ENCODE peak calls at places on chromosomes 16 and 17, in seven cellular contexts. L, P, C, O, J, W and X are unnamed samples.

GRCh38 chr17:82151106-82151957 is 53.3 kb upstream of the FASN start:
- DNase-seq in J (no peak), C (no peak), O (no peak), P (peak; percentile 29), L (no peak), W (no peak), X (no peak)

GRCh38 chr16:2090819-2091721 is 43.3 kb downstream of the TSC2 start:
- DNase-seq in W (peak; percentile 96), O (peak; percentile 88), J (no peak), C (peak; percentile 86), P (peak; percentile 75), L (peak; percentile 55), X (peak; percentile 93)

GRCh38 chr17:33028778-33029177 is 37.1 kb downstream of the SPACA3 start:
- DNase-seq in L (no peak), P (no peak), C (no peak), O (no peak), W (no peak), J (no peak), X (no peak)

GRCh38 chr16:17305694-17306093 is 165.1 kb downstream of the XYLT1 start:
- DNase-seq in C (no peak), W (no peak), O (no peak), P (no peak), J (no peak), L (no peak), X (no peak)

GRCh38 chr17:46834846-46835245 is 16.4 kb upstream of the WNT3 start:
- DNase-seq in J (no peak), C (no peak), P (no peak), O (no peak), W (no peak), L (no peak), X (no peak)

GRCh38 chr17:65265276-65265675 is 128.1 kb downstream of the RGS9 start:
- DNase-seq in W (no peak), O (no peak), J (no peak), L (no peak), C (no peak), P (no peak), X (no peak)

GRCh38 chr17:43444223-43445008 is 39.4 kb upstream of the DHX8 start:
- DNase-seq in P (no peak), L (no peak), J (no peak), C (peak; percentile 75), W (no peak), O (no peak), X (peak; percentile 31)

GRCh38 chr17:4710693-4711634 is 532 bp downstream of the ARRB2 start:
- DNase-seq in W (no peak), L (no peak), O (no peak), J (no peak), P (peak; percentile 72), C (no peak), X (peak; percentile 41)

GRCh38 chr16:2470603-2471015 is 488 bp upstream of the NTN3 start:
- DNase-seq in J (no peak), P (no peak), L (no peak), O (peak; percentile 42), W (no peak), C (peak; percentile 40), X (no peak)

GRCh38 chr17:8537734-8538133 is 92.8 kb downstream of the MYH10 start:
- DNase-seq in O (no peak), L (no peak), P (no peak), W (no peak), C (no peak), J (no peak), X (no peak)

GRCh38 chr17:1764274-1764673 is 2.4 kb downstream of the SERPINF1 start:
- DNase-seq in L (peak; percentile 97), C (peak; percentile 78), P (no peak), J (peak; percentile 71), O (no peak), W (no peak), X (peak; percentile 39)
- H3K4me3 ChIP-seq in L (no peak overlapping the region), C (peak overlapping the region; percentile 74), P (no peak overlapping the region), J (no peak overlapping the region), O (no peak overlapping the region), W (no peak overlapping the region), X (no peak overlapping the region)

DNA sequence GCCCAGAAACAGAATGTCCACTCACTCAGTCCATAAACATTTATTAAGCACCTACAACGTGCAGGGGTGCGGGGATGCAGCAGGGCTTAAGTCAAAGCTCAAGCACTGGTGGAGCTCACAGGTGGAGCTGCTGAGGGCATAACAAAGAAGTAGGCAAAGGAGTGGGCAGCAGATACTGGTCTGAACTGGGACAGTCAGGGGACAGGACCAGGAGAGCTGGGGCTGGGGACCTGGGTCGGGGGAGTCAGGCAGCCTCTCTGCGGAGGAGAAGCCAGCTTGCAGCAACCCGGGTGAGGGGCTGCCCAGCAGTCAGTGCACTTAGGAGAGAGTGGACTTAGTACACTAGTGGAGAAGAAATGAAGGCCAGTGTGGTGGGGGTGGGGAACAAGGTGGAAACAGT is 10.0 kb upstream of the TNFRSF13B start:
- DNase-seq in C (no peak), O (no peak), J (no peak), P (no peak), W (no peak), L (no peak), X (no peak)
- H3K4me1 ChIP-seq in C (no peaks in the 10 kb centered on the region), O (no peaks in the 10 kb centered on the region), J (no peaks in the 10 kb centered on the region), P (no peaks in the 10 kb centered on the region), W (peaks cover 4% of the 10 kb centered on the region), L (no peaks in the 10 kb centered on the region), X (no peaks in the 10 kb centered on the region)

GRCh38 chr16:5639531-5639930 is 541.9 kb upstream of the EEF2KMT start:
- DNase-seq in C (no peak), J (no peak), L (no peak), P (no peak), W (no peak), O (no peak), X (no peak)

GRCh38 chr16:5634781-5635180 is 537.2 kb upstream of the EEF2KMT start:
- DNase-seq in O (no peak), J (no peak), P (no peak), C (no peak), W (no peak), L (no peak), X (no peak)

DNA sequence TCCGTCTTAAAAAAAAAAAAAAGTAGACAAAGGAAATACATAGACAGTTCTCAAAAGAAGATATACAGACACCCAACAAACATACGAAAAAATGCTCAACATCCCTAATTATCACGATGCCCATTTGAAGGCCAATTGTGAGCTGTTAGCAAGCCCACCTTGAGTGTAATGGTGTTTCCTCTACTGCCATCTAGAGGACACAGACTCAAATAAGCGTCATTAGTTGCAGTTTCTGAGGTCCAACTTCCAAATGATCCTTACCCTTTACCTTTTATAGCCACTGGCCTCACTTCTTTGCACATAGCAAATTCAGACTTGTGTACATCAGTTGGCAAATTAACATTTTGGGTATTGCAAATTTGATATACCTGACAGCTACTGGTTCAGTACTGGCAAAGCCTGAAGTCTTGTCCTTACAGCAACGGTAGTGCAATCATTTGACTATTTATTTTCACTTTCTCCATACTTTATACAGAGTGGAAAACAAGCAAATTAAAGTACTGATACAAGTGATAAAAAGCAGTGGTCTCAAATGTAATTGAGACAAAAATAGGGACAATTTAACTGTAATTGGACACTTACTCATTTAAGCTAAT is 536.3 kb upstream of the EEF2KMT start:
- DNase-seq in P (peak; percentile 54), W (no peak), O (peak; percentile 80), C (no peak), J (no peak), L (peak; percentile 4), X (no peak)
- TF ChIP-seq CTCF in P (peak; percentile 49), W (peak; percentile 36), O (peak; percentile 73), C (peak; percentile 58), J (no peak), L (no peak), X (peak; percentile 16)

GRCh38 chr16:88453621-88454314 is 688 bp downstream of the ZFPM1 start:
- DNase-seq in J (no peak), P (peak; percentile 65), W (peak; percentile 33), C (no peak), O (peak; percentile 38), L (no peak), X (peak; percentile 36)

GRCh38 chr16:88456356-88457292 is 3.5 kb downstream of the ZFPM1 start:
- DNase-seq in W (no peak), C (no peak), J (no peak), O (no peak), L (no peak), P (no peak), X (no peak)

GRCh38 chr16:88454315-88455057 is 1.4 kb downstream of the ZFPM1 start:
- DNase-seq in C (peak; percentile 61), L (no peak), O (peak; percentile 47), J (no peak), P (peak; percentile 72), W (no peak), X (peak; percentile 65)

GRCh38 chr16:88458039-88458772 is 5.1 kb downstream of the ZFPM1 start:
- DNase-seq in L (peak; percentile 63), W (no peak), P (peak; percentile 88), O (no peak), C (no peak), J (no peak), X (peak; percentile 10)

DNA sequence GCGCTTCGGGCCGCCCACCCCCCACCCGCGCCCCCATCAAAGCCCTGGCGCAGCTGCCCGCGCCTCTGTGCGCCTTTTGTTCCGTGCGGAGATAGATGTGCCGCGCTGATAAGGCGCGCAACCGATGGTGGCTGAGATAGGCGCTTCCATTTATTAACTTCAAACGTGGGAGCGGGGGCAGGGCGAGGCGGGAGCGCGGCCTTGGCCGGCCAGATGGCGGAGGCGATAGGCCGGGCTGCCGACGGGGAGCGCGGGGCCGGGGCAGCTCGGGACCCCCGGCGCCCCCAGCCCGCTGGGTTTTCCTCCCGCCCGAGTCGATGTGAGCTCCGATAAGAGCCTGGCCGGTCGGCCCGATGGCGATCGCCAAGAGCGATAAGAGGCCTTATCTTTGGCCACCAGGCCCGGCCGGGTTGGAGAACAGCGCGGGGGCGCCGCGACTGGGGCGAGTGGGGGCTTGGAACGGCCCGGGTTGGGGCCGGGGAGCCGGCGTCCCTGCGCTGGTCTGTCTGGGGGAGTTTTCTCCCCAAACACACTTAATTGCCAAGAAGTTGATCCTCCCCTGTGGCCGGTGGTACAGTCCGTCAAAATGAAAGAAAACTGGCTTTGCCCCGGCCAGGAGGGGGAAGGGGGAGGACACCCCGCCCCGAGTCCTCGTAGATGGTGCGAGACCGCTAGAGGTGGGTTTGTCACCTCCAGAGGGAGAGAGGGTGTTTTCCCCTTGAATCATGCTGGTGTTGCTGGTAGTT is 2.7 kb downstream of the ZFPM1 start:
- DNase-seq in P (peak; percentile 63), W (peak; percentile 72), C (no peak), O (peak; percentile 66), L (peak; percentile 74), J (no peak), X (peak; percentile 59)
- H3K4me3 ChIP-seq in P (peak overlapping the region; percentile 77), W (peak overlapping the region; percentile 80), C (peak overlapping the region; percentile 58), O (peak overlapping the region; percentile 72), L (peak overlapping the region; percentile 82), J (peak overlapping the region; percentile 44), X (peak overlapping the region; percentile 64)